ENCODE peak calls at places on chromosome 12, in ten cellular contexts. One of them, this sample, is unnamed.

GRCh38 chr12:43891856-43892574 is 56.1 kb downstream of the TMEM117 start:
- DNase-seq in PC-3: peak
- DNase-seq in fibroblast of pulmonary artery: no peak
- DNase-seq in uterus: no peak
- DNase-seq in kidney epithelial cell: no peak
- DNase-seq in GM13976: no peak
- DNase-seq in cardiac muscle cell: no peak
- DNase-seq in upper lobe of left lung: no peak
- DNase-seq in GM13977: no peak
- DNase-seq in GM10248: no peak
- DNase-seq in this sample: no peak

GRCh38 chr12:108430245-108430644 is 84.8 kb upstream of the FICD start:
- DNase-seq in PC-3: no peak
- DNase-seq in fibroblast of pulmonary artery: peak
- DNase-seq in uterus: no peak
- DNase-seq in kidney epithelial cell: peak
- DNase-seq in GM13976: no peak
- DNase-seq in cardiac muscle cell: no peak
- DNase-seq in upper lobe of left lung: no peak
- DNase-seq in GM13977: no peak
- DNase-seq in GM10248: no peak
- DNase-seq in this sample: no peak

GRCh38 chr12:122852336-122853275 is 17.3 kb downstream of the HIP1R start:
- DNase-seq in PC-3: no peak
- DNase-seq in fibroblast of pulmonary artery: peak
- DNase-seq in uterus: no peak
- DNase-seq in kidney epithelial cell: no peak
- DNase-seq in GM13976: no peak
- DNase-seq in cardiac muscle cell: peak
- DNase-seq in upper lobe of left lung: no peak
- DNase-seq in GM13977: no peak
- DNase-seq in GM10248: no peak
- DNase-seq in this sample: no peak

GRCh38 chr12:27667540-27667939 is 28.7 kb upstream of the REP15 start:
- DNase-seq in PC-3: peak
- DNase-seq in fibroblast of pulmonary artery: peak
- DNase-seq in uterus: no peak
- DNase-seq in kidney epithelial cell: no peak
- DNase-seq in GM13976: no peak
- DNase-seq in cardiac muscle cell: no peak
- DNase-seq in upper lobe of left lung: no peak
- DNase-seq in GM13977: no peak
- DNase-seq in GM10248: no peak
- DNase-seq in this sample: no peak

GRCh38 chr12:89239534-89239933 is 112.8 kb downstream of the DUSP6 start:
- DNase-seq in PC-3: no peak
- DNase-seq in fibroblast of pulmonary artery: no peak
- DNase-seq in uterus: no peak
- DNase-seq in kidney epithelial cell: no peak
- DNase-seq in GM13976: no peak
- DNase-seq in cardiac muscle cell: no peak
- DNase-seq in upper lobe of left lung: no peak
- DNase-seq in GM13977: no peak
- DNase-seq in GM10248: no peak
- DNase-seq in this sample: no peak

GRCh38 chr12:16323010-16323409 is 24.4 kb upstream of the MGST1 start:
- DNase-seq in PC-3: peak
- DNase-seq in fibroblast of pulmonary artery: no peak
- DNase-seq in uterus: no peak
- DNase-seq in kidney epithelial cell: no peak
- DNase-seq in GM13976: no peak
- DNase-seq in cardiac muscle cell: no peak
- DNase-seq in upper lobe of left lung: no peak
- DNase-seq in GM13977: no peak
- DNase-seq in GM10248: no peak
- DNase-seq in this sample: no peak

GRCh38 chr12:88299567-88300101 is 157.5 kb downstream of the TMTC3 start:
- DNase-seq in PC-3: peak
- DNase-seq in fibroblast of pulmonary artery: peak
- DNase-seq in uterus: no peak
- DNase-seq in kidney epithelial cell: peak
- DNase-seq in GM13976: peak
- DNase-seq in cardiac muscle cell: no peak
- DNase-seq in upper lobe of left lung: no peak
- DNase-seq in GM13977: peak
- DNase-seq in GM10248: peak
- DNase-seq in this sample: no peak

GRCh38 chr12:62290804-62291203 is 30.6 kb downstream of the USP15 start:
- DNase-seq in PC-3: no peak
- DNase-seq in fibroblast of pulmonary artery: no peak
- DNase-seq in uterus: no peak
- DNase-seq in kidney epithelial cell: no peak
- DNase-seq in GM13976: no peak
- DNase-seq in cardiac muscle cell: no peak
- DNase-seq in upper lobe of left lung: no peak
- DNase-seq in GM13977: no peak
- DNase-seq in GM10248: no peak
- DNase-seq in this sample: no peak

GRCh38 chr12:116376354-116377193 is 99.1 kb upstream of the MED13L start:
- DNase-seq in PC-3: peak
- DNase-seq in fibroblast of pulmonary artery: peak
- DNase-seq in uterus: no peak
- DNase-seq in kidney epithelial cell: no peak
- DNase-seq in GM13976: no peak
- DNase-seq in cardiac muscle cell: no peak
- DNase-seq in upper lobe of left lung: no peak
- DNase-seq in GM13977: no peak
- DNase-seq in GM10248: no peak
- DNase-seq in this sample: no peak

GRCh38 chr12:55932546-55932919 is 1.6 kb downstream of the DGKA start:
- DNase-seq in PC-3: no peak
- DNase-seq in fibroblast of pulmonary artery: peak
- DNase-seq in uterus: no peak
- DNase-seq in kidney epithelial cell: no peak
- DNase-seq in GM13976: peak
- DNase-seq in cardiac muscle cell: no peak
- DNase-seq in upper lobe of left lung: no peak
- DNase-seq in GM13977: peak
- DNase-seq in GM10248: peak
- DNase-seq in this sample: no peak

GRCh38 chr12:44885902-44886301 is 9.8 kb upstream of the NELL2 start:
- DNase-seq in PC-3: no peak
- DNase-seq in fibroblast of pulmonary artery: no peak
- DNase-seq in uterus: no peak
- DNase-seq in kidney epithelial cell: no peak
- DNase-seq in GM13976: no peak
- DNase-seq in cardiac muscle cell: no peak
- DNase-seq in upper lobe of left lung: no peak
- DNase-seq in GM13977: no peak
- DNase-seq in GM10248: no peak
- DNase-seq in this sample: no peak

GRCh38 chr12:75349946-75350345 is 15.5 kb downstream of the GLIPR1L1 start:
- DNase-seq in PC-3: no peak
- DNase-seq in fibroblast of pulmonary artery: no peak
- DNase-seq in uterus: no peak
- DNase-seq in kidney epithelial cell: no peak
- DNase-seq in GM13976: no peak
- DNase-seq in cardiac muscle cell: no peak
- DNase-seq in upper lobe of left lung: peak
- DNase-seq in GM13977: no peak
- DNase-seq in GM10248: no peak
- DNase-seq in this sample: no peak

DNA sequence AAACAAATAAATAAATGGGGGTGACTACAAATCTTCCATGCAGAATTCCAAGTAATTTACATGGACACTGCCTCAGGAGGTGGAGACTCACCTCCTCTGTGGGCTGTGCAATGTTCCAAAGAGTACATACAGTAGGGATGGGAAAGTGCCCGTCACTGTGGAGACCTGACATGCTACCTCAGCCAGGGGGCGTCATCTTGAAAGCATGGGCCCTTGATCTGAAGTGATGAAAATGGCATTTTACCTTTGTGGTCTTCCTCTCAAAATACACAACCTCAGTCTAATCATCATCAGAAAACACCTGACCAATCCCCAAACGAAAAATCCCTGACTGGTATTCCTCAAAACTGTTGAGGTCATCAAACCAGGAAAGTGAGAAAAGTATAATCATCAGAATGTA is 48.4 kb downstream of the ANAPC7 start:
- DNase-seq in PC-3: peak
- DNase-seq in fibroblast of pulmonary artery: no peak
- DNase-seq in uterus: no peak
- DNase-seq in kidney epithelial cell: no peak
- DNase-seq in GM13976: peak
- DNase-seq in cardiac muscle cell: peak
- DNase-seq in upper lobe of left lung: no peak
- DNase-seq in GM13977: peak
- DNase-seq in GM10248: peak
- DNase-seq in this sample: no peak
- TF ChIP-seq CTCF in PC-3: peak
- TF ChIP-seq CTCF in fibroblast of pulmonary artery: peak
- TF ChIP-seq CTCF in uterus: no peak
- TF ChIP-seq CTCF in kidney epithelial cell: peak
- TF ChIP-seq CTCF in GM13976: peak
- TF ChIP-seq CTCF in cardiac muscle cell: peak
- TF ChIP-seq CTCF in upper lobe of left lung: no peak
- TF ChIP-seq CTCF in GM13977: peak
- TF ChIP-seq CTCF in GM10248: peak
- TF ChIP-seq CTCF in this sample: peak

DNA sequence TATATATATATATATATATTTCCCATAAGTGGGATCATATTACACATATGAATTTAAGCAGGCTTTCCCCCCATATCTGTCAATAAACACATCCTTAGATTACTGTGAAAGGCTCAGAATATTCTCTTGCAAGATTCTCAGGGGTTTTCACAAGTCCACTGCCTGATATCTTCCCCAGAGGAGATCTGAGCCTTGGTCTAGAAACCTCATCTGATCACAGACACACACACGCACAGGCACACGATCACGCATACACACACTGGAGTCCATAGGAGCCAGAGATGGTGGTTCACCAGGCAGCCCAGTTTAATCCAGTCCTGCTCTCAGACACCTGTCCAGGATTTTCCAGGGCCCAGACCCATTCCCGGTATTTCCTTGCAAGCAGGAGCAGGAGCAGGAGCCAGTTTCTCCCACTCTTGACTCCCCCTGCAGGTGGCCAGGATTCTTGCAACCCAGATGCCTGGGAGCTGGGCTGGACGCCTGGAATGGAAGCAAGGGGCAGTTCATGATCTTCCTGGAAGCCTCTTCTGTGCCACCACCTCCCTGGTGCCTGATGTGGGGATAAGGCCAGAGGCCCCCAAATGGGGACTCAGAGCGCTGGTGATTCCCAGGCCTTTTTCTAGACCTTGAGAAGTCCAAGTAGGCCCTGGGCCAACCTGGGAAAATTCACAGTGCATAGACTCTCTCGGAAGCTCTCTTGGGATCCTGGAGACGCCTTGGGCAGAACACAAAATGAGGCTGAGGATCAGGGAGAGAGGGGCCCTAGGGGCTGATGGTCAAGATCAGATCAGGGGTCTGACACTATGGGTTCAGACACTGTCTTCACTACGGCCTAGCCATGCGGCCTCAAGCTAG is 16.5 kb upstream of the KRT78 start:
- DNase-seq in PC-3: peak
- DNase-seq in fibroblast of pulmonary artery: peak
- DNase-seq in uterus: peak
- DNase-seq in kidney epithelial cell: no peak
- DNase-seq in GM13976: peak
- DNase-seq in cardiac muscle cell: peak
- DNase-seq in upper lobe of left lung: no peak
- DNase-seq in GM13977: peak
- DNase-seq in GM10248: peak
- DNase-seq in this sample: no peak
- TF ChIP-seq CTCF in PC-3: peak
- TF ChIP-seq CTCF in fibroblast of pulmonary artery: peak
- TF ChIP-seq CTCF in uterus: peak
- TF ChIP-seq CTCF in kidney epithelial cell: peak
- TF ChIP-seq CTCF in GM13976: peak
- TF ChIP-seq CTCF in cardiac muscle cell: peak
- TF ChIP-seq CTCF in upper lobe of left lung: peak
- TF ChIP-seq CTCF in GM13977: peak
- TF ChIP-seq CTCF in GM10248: peak
- TF ChIP-seq CTCF in this sample: peak

GRCh38 chr12:131434208-131435125 is 276.4 kb upstream of the SFSWAP start:
- DNase-seq in PC-3: no peak
- DNase-seq in fibroblast of pulmonary artery: no peak
- DNase-seq in uterus: no peak
- DNase-seq in kidney epithelial cell: no peak
- DNase-seq in GM13976: no peak
- DNase-seq in cardiac muscle cell: no peak
- DNase-seq in upper lobe of left lung: no peak
- DNase-seq in GM13977: no peak
- DNase-seq in GM10248: no peak
- DNase-seq in this sample: no peak

GRCh38 chr12:131438874-131439273 is 272.0 kb upstream of the SFSWAP start:
- DNase-seq in PC-3: no peak
- DNase-seq in fibroblast of pulmonary artery: no peak
- DNase-seq in uterus: no peak
- DNase-seq in kidney epithelial cell: no peak
- DNase-seq in GM13976: no peak
- DNase-seq in cardiac muscle cell: peak
- DNase-seq in upper lobe of left lung: peak
- DNase-seq in GM13977: no peak
- DNase-seq in GM10248: no peak
- DNase-seq in this sample: no peak

GRCh38 chr12:131441638-131442336 is 269.1 kb upstream of the SFSWAP start:
- DNase-seq in PC-3: no peak
- DNase-seq in fibroblast of pulmonary artery: no peak
- DNase-seq in uterus: no peak
- DNase-seq in kidney epithelial cell: no peak
- DNase-seq in GM13976: no peak
- DNase-seq in cardiac muscle cell: no peak
- DNase-seq in upper lobe of left lung: no peak
- DNase-seq in GM13977: no peak
- DNase-seq in GM10248: no peak
- DNase-seq in this sample: no peak

GRCh38 chr12:131436922-131437705 is 273.8 kb upstream of the SFSWAP start:
- DNase-seq in PC-3: no peak
- DNase-seq in fibroblast of pulmonary artery: no peak
- DNase-seq in uterus: no peak
- DNase-seq in kidney epithelial cell: no peak
- DNase-seq in GM13976: no peak
- DNase-seq in cardiac muscle cell: no peak
- DNase-seq in upper lobe of left lung: no peak
- DNase-seq in GM13977: no peak
- DNase-seq in GM10248: no peak
- DNase-seq in this sample: no peak

GRCh38 chr12:131437706-131438210 is 273.1 kb upstream of the SFSWAP start:
- DNase-seq in PC-3: no peak
- DNase-seq in fibroblast of pulmonary artery: no peak
- DNase-seq in uterus: no peak
- DNase-seq in kidney epithelial cell: no peak
- DNase-seq in GM13976: no peak
- DNase-seq in cardiac muscle cell: no peak
- DNase-seq in upper lobe of left lung: no peak
- DNase-seq in GM13977: no peak
- DNase-seq in GM10248: no peak
- DNase-seq in this sample: no peak
- TF ChIP-seq CTCF in PC-3: no peak
- TF ChIP-seq CTCF in fibroblast of pulmonary artery: no peak
- TF ChIP-seq CTCF in uterus: no peak
- TF ChIP-seq CTCF in kidney epithelial cell: no peak
- TF ChIP-seq CTCF in GM13976: no peak
- TF ChIP-seq CTCF in cardiac muscle cell: no peak
- TF ChIP-seq CTCF in upper lobe of left lung: no peak
- TF ChIP-seq CTCF in GM13977: no peak
- TF ChIP-seq CTCF in GM10248: no peak
- TF ChIP-seq CTCF in this sample: no peak

GRCh38 chr12:13347241-13348043 is 150.9 kb downstream of the EMP1 start:
- DNase-seq in PC-3: peak
- DNase-seq in fibroblast of pulmonary artery: peak
- DNase-seq in uterus: no peak
- DNase-seq in kidney epithelial cell: peak
- DNase-seq in GM13976: no peak
- DNase-seq in cardiac muscle cell: no peak
- DNase-seq in upper lobe of left lung: no peak
- DNase-seq in GM13977: no peak
- DNase-seq in GM10248: no peak
- DNase-seq in this sample: no peak
- TF ChIP-seq CTCF in PC-3: peak
- TF ChIP-seq CTCF in fibroblast of pulmonary artery: no peak
- TF ChIP-seq CTCF in uterus: no peak
- TF ChIP-seq CTCF in kidney epithelial cell: peak
- TF ChIP-seq CTCF in GM13976: no peak
- TF ChIP-seq CTCF in cardiac muscle cell: no peak
- TF ChIP-seq CTCF in upper lobe of left lung: no peak
- TF ChIP-seq CTCF in GM13977: no peak
- TF ChIP-seq CTCF in GM10248: no peak
- TF ChIP-seq CTCF in this sample: no peak